ENCODE peak calls at places on chromosomes 7 and 10, in ten cellular contexts. S, P, U, Q, Z, T, R, K, F and B are unnamed samples.

GRCh38 chr10:121732676-121733445 is 134.6 kb upstream of the FGFR2 start:
- DNase-seq in S (no peak), P (no peak), U (no peak), Q (peak), Z (no peak), T (no peak), R (no peak), K (no peak), F (no peak), B (no peak)

GRCh38 chr7:32346253-32346652 is 143.9 kb downstream of the LSM5 start:
- DNase-seq in S (no peak), P (no peak), U (no peak), Q (no peak), Z (no peak), T (no peak), R (no peak), K (no peak), F (no peak), B (no peak)

GRCh38 chr7:149879801-149880738 is 6.3 kb downstream of the ATP6V0E2 start:
- DNase-seq in S (no peak), P (no peak), U (no peak), Q (peak), Z (no peak), T (no peak), R (no peak), K (no peak), F (peak), B (no peak)

GRCh38 chr7:106681815-106682495 is 21.0 kb upstream of the CCDC71L start:
- DNase-seq in S (no peak), P (no peak), U (no peak), Q (no peak), Z (no peak), T (no peak), R (no peak), K (no peak), F (no peak), B (no peak)

GRCh38 chr7:151607464-151607867 is 87.8 kb upstream of the RHEB start:
- DNase-seq in S (no peak), P (no peak), U (no peak), Q (no peak), Z (no peak), T (no peak), R (no peak), K (peak), F (no peak), B (no peak)

GRCh38 chr10:29946953-29947700 is 112.3 kb downstream of the JCAD start:
- DNase-seq in S (no peak), P (no peak), U (peak), Q (no peak), Z (no peak), T (peak), R (no peak), K (no peak), F (no peak), B (no peak)

GRCh38 chr7:106542550-106543220 is 118.3 kb downstream of the CCDC71L start:
- DNase-seq in S (peak), P (peak), U (peak), Q (peak), Z (no peak), T (peak), R (peak), K (peak), F (peak), B (no peak)

GRCh38 chr7:37113661-37114355 is 334.9 kb downstream of the ELMO1 start:
- DNase-seq in S (no peak), P (no peak), U (no peak), Q (no peak), Z (no peak), T (no peak), R (no peak), K (no peak), F (no peak), B (no peak)

GRCh38 chr10:102773986-102774385 is 30.2 kb downstream of the WBP1L start:
- DNase-seq in S (peak), P (no peak), U (no peak), Q (no peak), Z (no peak), T (no peak), R (no peak), K (no peak), F (no peak), B (peak)

GRCh38 chr7:46554688-46555422 is 633.8 kb upstream of the IGFBP3 start:
- DNase-seq in S (no peak), P (no peak), U (no peak), Q (no peak), Z (no peak), T (no peak), R (no peak), K (no peak), F (no peak), B (no peak)

GRCh38 chr7:464177-464711 is 55.4 kb downstream of the PDGFA start:
- DNase-seq in S (no peak), P (no peak), U (no peak), Q (no peak), Z (no peak), T (no peak), R (no peak), K (no peak), F (no peak), B (no peak)

GRCh38 chr7:100022621-100023020 is 7.2 kb downstream of the ZKSCAN1 start:
- DNase-seq in S (no peak), P (no peak), U (no peak), Q (no peak), Z (no peak), T (no peak), R (no peak), K (peak), F (no peak), B (no peak)

GRCh38 chr10:110398419-110399162 is 93.9 kb upstream of the SMNDC1 start:
- DNase-seq in S (no peak), P (no peak), U (peak), Q (no peak), Z (no peak), T (peak), R (no peak), K (peak), F (no peak), B (no peak)

GRCh38 chr10:117684673-117685211 is 142.2 kb downstream of the EMX2 start:
- DNase-seq in S (no peak), P (no peak), U (no peak), Q (no peak), Z (no peak), T (peak), R (no peak), K (peak), F (no peak), B (peak)